ENCODE peak calls at places on chromosome 18, in six cellular contexts. E is SJSA1; P is PC-3; U is keratinocyte; H is CD8-positive, alpha-beta memory T cell; Z is lower lobe of right lung. N is an unnamed sample. For H3K4me1 and H3K36me3, the result is how much of the 10 kb centered on the place peaks cover.

GRCh38 chr18:59988098-59988706 is 88.4 kb downstream of the PMAIP1 start:
- DNase-seq in E (no peak), P (peak), U (no peak), H (peak), Z (no peak), N (peak)

GRCh38 chr18:3710712-3711269 is 260.8 kb downstream of the TGIF1 start:
- DNase-seq in E (no peak), P (peak), U (no peak), H (no peak), Z (peak), N (no peak)

GRCh38 chr18:67862069-67862468 is 345.5 kb upstream of the DSEL start:
- DNase-seq in E (no peak), P (no peak), U (no peak), H (no peak), Z (no peak), N (no peak)

GRCh38 chr18:63376493-63377053 is 9.6 kb upstream of the KDSR start:
- DNase-seq in E (no peak), P (no peak), U (no peak), H (no peak), Z (no peak), N (no peak)

GRCh38 chr18:58733866-58734265 is 62.6 kb downstream of the MALT1 start:
- DNase-seq in E (no peak), P (no peak), U (no peak), H (no peak), Z (no peak), N (no peak)

GRCh38 chr18:6009751-6010150 is 114.4 kb upstream of the TMEM200C start:
- DNase-seq in E (no peak), P (peak), U (no peak), H (no peak), Z (no peak), N (no peak)

GRCh38 chr18:36905560-36905959 is 76.6 kb downstream of the KIAA1328 start:
- DNase-seq in E (no peak), P (no peak), U (no peak), H (no peak), Z (no peak), N (no peak)

GRCh38 chr18:44819944-44820510 is 139.3 kb downstream of the SETBP1 start:
- DNase-seq in E (no peak), P (no peak), U (no peak), H (no peak), Z (no peak), N (no peak)

GRCh38 chr18:40058811-40059570 is 1896.0 kb upstream of the PIK3C3 start:
- DNase-seq in E (no peak), P (no peak), U (no peak), H (no peak), Z (no peak), N (no peak)

GRCh38 chr18:59516356-59517155 is 157.5 kb upstream of the LMAN1 start:
- DNase-seq in E (peak), P (peak), U (no peak), H (no peak), Z (no peak), N (no peak)

GRCh38 chr18:49178736-49179135 is 228.0 kb upstream of the SMAD7 start:
- DNase-seq in E (no peak), P (peak), U (no peak), H (no peak), Z (no peak), N (no peak)

GRCh38 chr18:59268127-59268721 is 5.0 kb downstream of the RAX start:
- DNase-seq in E (no peak), P (no peak), U (no peak), H (no peak), Z (no peak), N (no peak)

GRCh38 chr18:48957616-48958015 is 6.9 kb upstream of the SMAD7 start:
- DNase-seq in E (no peak), P (no peak), U (no peak), H (no peak), Z (no peak), N (no peak)

GRCh38 chr18:72752220-72752619 is 115.6 kb downstream of the NETO1 start:
- DNase-seq in E (no peak), P (no peak), U (no peak), H (no peak), Z (no peak), N (no peak)

GRCh38 chr18:55275042-55275897 is 312.7 kb downstream of the TCF4 start:
- DNase-seq in E (no peak), P (peak), U (no peak), H (no peak), Z (no peak), N (peak)

GRCh38 chr18:24121625-24122024 is 17.2 kb upstream of the CABYR start:
- DNase-seq in E (no peak), P (no peak), U (no peak), H (no peak), Z (no peak), N (no peak)

GRCh38 chr18:59893971-59894370 is 5.8 kb upstream of the PMAIP1 start:
- DNase-seq in E (no peak), P (peak), U (no peak), H (no peak), Z (no peak), N (no peak)

GRCh38 chr18:55552498-55553189 is 35.3 kb downstream of the TCF4 start:
- DNase-seq in E (no peak), P (no peak), U (no peak), H (no peak), Z (no peak), N (no peak)

GRCh38 chr18:8771930-8772329 is 66.6 kb downstream of the MTCL1 start:
- DNase-seq in E (peak), P (no peak), U (no peak), H (no peak), Z (no peak), N (no peak)

GRCh38 chr18:56884511-56884910 is 233.4 kb downstream of the WDR7 start:
- DNase-seq in E (no peak), P (no peak), U (no peak), H (no peak), Z (no peak), N (no peak)

GRCh38 chr18:67717800-67718199 is 201.3 kb upstream of the DSEL start:
- DNase-seq in E (no peak), P (no peak), U (no peak), H (no peak), Z (peak), N (no peak)

GRCh38 chr18:62606106-62606505 is 83.3 kb downstream of the ZCCHC2 start:
- DNase-seq in E (no peak), P (no peak), U (no peak), H (no peak), Z (no peak), N (no peak)

GRCh38 chr18:35045121-35045520 is 3.9 kb downstream of the MAPRE2 start:
- DNase-seq in E (no peak), P (no peak), U (no peak), H (no peak), Z (no peak), N (no peak)
- H3K4me1 ChIP-seq in E (under half), P (under half), U (under half), H (half or more), Z (half or more), N (half or more)

DNA sequence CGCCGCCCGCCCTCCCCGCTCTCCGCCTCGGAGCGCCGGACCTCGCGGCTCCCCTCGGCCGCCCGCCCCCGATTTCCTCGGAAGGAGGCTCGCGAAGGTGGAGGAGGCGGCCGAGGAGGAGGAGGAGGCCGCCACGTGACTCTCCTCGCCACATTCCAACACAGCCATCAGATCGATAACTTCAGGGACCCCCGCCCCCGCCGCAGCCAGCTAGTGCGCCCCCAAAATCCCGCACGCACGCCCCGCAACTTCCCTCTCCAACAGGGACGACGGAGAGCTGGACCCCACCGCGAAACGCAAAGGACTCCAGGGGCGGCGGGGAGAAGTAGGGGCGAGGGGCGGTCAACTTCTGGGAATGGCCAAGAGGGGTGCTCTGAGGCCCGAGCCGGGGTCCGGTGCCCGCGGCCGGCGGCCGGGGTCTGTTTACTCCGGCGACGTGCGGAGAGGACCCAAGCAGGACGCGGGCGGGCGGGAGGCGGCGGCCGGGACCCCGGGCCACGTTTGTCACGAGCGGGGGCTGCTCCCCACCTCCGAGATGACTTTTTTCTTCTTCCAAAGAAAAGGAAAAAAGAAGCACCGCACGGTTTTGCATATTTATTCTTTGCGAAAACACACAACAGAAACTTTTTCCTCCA is 1.9 kb downstream of the ZNF521 start:
- DNase-seq in E (no peak), P (no peak), U (no peak), H (no peak), Z (peak), N (no peak)
- H3K27ac ChIP-seq in E (no peak), P (no peak), U (no peak), H (no peak), Z (peak), N (no peak)

GRCh38 chr18:210780-211179 is 52.4 kb downstream of the USP14 start:
- DNase-seq in E (no peak), P (no peak), U (no peak), H (no peak), Z (no peak), N (no peak)

GRCh38 chr18:212780-213179 is 54.4 kb downstream of the USP14 start:
- DNase-seq in E (no peak), P (no peak), U (no peak), H (no peak), Z (no peak), N (no peak)

GRCh38 chr18:211582-211981 is 53.2 kb downstream of the USP14 start:
- DNase-seq in E (no peak), P (no peak), U (no peak), H (no peak), Z (no peak), N (no peak)

GRCh38 chr18:213505-213904 is 54.3 kb downstream of the THOC1 start:
- DNase-seq in E (no peak), P (no peak), U (no peak), H (no peak), Z (no peak), N (no peak)

DNA sequence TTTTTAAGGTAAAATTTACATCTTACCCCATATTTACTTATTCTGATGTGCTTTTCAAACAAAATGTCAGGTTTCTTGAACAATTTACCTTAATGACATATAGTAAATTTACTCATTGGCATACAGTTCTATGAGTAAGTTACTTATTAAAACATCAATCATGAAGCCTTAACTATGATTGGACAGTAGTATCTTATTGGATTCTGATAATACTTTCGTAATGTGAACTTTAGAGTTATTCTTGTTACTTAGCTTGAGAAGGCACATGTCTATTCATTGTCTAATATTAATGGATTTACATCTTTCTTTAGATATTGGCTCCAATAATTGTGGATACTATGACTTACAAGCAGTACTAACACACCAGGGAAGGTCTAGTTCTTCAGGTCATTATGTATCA is 51.7 kb downstream of the USP14 start:
- DNase-seq in E (no peak), P (no peak), U (no peak), H (no peak), Z (no peak), N (no peak)
- H3K36me3 ChIP-seq in E (half or more), P (half or more), U (under half), H (under half), Z (half or more), N (half or more)

GRCh38 chr18:74506405-74507119 is 10.4 kb downstream of the CNDP2 start:
- DNase-seq in E (no peak), P (no peak), U (no peak), H (no peak), Z (no peak), N (no peak)
- H3K4me1 ChIP-seq in E (under half), P (under half), U (under half), H (under half), Z (under half), N (under half)